ENCODE peak calls at places on chromosomes 13 and 19, in eight cellular contexts. C is AG04449; M is lower leg skin; J is BE2C; X is tibial artery; K is body of pancreas; I is brain microvascular endothelial cell; Q is activated CD8-positive, alpha-beta T cell treated with anti-CD3 and anti-CD28 coated beads for 36 hours. P is an unnamed sample.

GRCh38 chr19:45615795-45616708 is 14.0 kb upstream of the GPR4 start:
- DNase-seq in C (no peak), M (peak; percentile 44), J (peak; percentile 99), X (peak; percentile 59), K (peak; percentile 97), I (peak; percentile 59), Q (peak; percentile 93), P (peak; percentile 90)

GRCh38 chr19:16957151-16957662 is 68.4 kb downstream of the F2RL3 start:
- DNase-seq in C (no peak), M (no peak), J (no peak), X (peak; percentile 45), K (no peak), I (no peak), Q (no peak), P (peak; percentile 62)

GRCh38 chr19:14367016-14367415 is 14.2 kb upstream of the ADGRE5 start:
- DNase-seq in C (no peak), M (no peak), J (no peak), X (no peak), K (no peak), I (no peak), Q (peak; percentile 15), P (no peak)

GRCh38 chr13:91922969-91923592 is 524.7 kb downstream of the GPC5 start:
- DNase-seq in C (no peak), M (no peak), J (peak; percentile 10), X (no peak), K (no peak), I (no peak), Q (no peak), P (no peak)

GRCh38 chr13:35978607-35979316 is 152.4 kb downstream of the DCLK1 start:
- DNase-seq in C (no peak), M (peak; percentile 62), J (no peak), X (peak; percentile 49), K (peak; percentile 20), I (peak; percentile 81), Q (peak; percentile 31), P (no peak)

GRCh38 chr19:35266904-35267817 is 1.6 kb upstream of the USF2 start:
- DNase-seq in C (no peak), M (peak; percentile 57), J (peak; percentile 39), X (no peak), K (peak; percentile 53), I (no peak), Q (peak; percentile 54), P (no peak)

GRCh38 chr19:53158119-53158656 is 665 bp downstream of the ZNF347 start:
- DNase-seq in C (no peak), M (peak; percentile 19), J (peak; percentile 11), X (peak; percentile 27), K (peak; percentile 29), I (no peak), Q (peak; percentile 60), P (peak; percentile 70)

GRCh38 chr19:49415102-49415809 is 8.0 kb downstream of the PTH2 start:
- DNase-seq in C (no peak), M (no peak), J (peak; percentile 64), X (no peak), K (no peak), I (peak; percentile 21), Q (no peak), P (no peak)

GRCh38 chr13:38685974-38686571 is 804 bp upstream of the FREM2 start:
- DNase-seq in C (no peak), M (no peak), J (no peak), X (no peak), K (no peak), I (no peak), Q (no peak), P (no peak)
- TF ChIP-seq CTCF in C (no peak), M (no peak), J (peak; percentile 17), X (no peak), K (peak; percentile 35), I (peak; percentile 41), Q (no peak), P (peak; percentile 68)

DNA sequence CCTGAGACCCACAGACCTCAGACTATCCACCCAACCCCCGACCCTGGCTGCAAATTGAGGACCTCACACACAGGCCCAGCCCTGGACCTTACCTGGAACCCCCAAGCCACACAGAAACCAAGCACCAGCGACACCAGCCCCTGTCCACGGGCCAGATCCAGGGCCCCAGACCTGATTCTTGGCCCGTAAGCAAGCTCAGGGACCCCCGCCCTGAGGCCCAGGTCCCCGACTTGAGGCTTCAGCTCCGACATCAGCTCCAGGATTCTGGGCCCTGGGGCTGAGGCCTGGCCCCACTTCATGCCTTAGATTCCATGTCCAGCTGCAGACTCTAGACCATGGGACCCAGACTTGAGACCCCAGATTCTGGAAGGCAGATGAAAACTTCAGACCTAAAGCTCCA is 6.3 kb downstream of the TTYH1 start:
- DNase-seq in C (no peak), M (no peak), J (no peak), X (no peak), K (no peak), I (no peak), Q (no peak), P (no peak)
- TF ChIP-seq CTCF in C (no peak), M (no peak), J (no peak), X (no peak), K (no peak), I (no peak), Q (no peak), P (no peak)

DNA sequence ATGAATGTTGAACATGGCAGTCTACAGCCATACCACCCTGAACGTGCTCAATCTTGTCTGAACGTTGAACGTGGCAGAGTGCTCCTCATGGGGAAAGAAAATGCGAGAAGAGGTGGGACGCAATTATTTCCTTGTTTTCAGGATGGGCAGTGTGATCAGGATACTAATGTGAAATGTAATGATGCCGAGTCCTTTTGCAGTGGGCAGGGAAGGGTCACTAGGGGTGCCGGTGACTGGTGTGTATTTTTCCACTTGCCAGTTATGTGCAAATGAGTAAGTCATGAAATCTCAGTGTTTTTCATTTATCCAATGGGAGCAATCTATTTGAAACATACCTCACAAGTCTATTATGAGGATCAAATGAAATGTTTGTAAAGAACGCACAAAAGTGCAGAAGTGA is 84.8 kb downstream of the LNX2 start:
- DNase-seq in C (no peak), M (no peak), J (no peak), X (no peak), K (no peak), I (no peak), Q (no peak), P (no peak)
- TF ChIP-seq CTCF in C (no peak), M (no peak), J (no peak), X (no peak), K (no peak), I (no peak), Q (no peak), P (no peak)

GRCh38 chr13:99606322-99607089 is 105.2 kb downstream of the TM9SF2 start:
- DNase-seq in C (no peak), M (peak; percentile 82), J (peak; percentile 90), X (peak; percentile 85), K (peak; percentile 91), I (peak; percentile 60), Q (peak; percentile 89), P (peak; percentile 91)
- TF ChIP-seq CTCF in C (no peak), M (no peak), J (no peak), X (no peak), K (no peak), I (no peak), Q (no peak), P (no peak)

GRCh38 chr19:19033176-19033425 is 216 bp downstream of the SUGP2 start:
- DNase-seq in C (no peak), M (no peak), J (no peak), X (no peak), K (no peak), I (no peak), Q (no peak), P (no peak)

GRCh38 chr19:19034204-19034624 is 811 bp downstream of the ARMC6 start:
- DNase-seq in C (no peak), M (peak; percentile 61), J (peak; percentile 78), X (peak; percentile 38), K (no peak), I (peak; percentile 62), Q (peak; percentile 86), P (no peak)

GRCh38 chr19:19032420-19033175 is 719 bp downstream of the SUGP2 start:
- DNase-seq in C (peak; percentile 72), M (peak; percentile 87), J (peak; percentile 98), X (peak; percentile 93), K (peak; percentile 59), I (peak; percentile 98), Q (peak; percentile 97), P (no peak)

GRCh38 chr19:19028526-19028925 is 4.8 kb downstream of the SUGP2 start:
- DNase-seq in C (no peak), M (no peak), J (no peak), X (no peak), K (no peak), I (no peak), Q (no peak), P (no peak)

DNA sequence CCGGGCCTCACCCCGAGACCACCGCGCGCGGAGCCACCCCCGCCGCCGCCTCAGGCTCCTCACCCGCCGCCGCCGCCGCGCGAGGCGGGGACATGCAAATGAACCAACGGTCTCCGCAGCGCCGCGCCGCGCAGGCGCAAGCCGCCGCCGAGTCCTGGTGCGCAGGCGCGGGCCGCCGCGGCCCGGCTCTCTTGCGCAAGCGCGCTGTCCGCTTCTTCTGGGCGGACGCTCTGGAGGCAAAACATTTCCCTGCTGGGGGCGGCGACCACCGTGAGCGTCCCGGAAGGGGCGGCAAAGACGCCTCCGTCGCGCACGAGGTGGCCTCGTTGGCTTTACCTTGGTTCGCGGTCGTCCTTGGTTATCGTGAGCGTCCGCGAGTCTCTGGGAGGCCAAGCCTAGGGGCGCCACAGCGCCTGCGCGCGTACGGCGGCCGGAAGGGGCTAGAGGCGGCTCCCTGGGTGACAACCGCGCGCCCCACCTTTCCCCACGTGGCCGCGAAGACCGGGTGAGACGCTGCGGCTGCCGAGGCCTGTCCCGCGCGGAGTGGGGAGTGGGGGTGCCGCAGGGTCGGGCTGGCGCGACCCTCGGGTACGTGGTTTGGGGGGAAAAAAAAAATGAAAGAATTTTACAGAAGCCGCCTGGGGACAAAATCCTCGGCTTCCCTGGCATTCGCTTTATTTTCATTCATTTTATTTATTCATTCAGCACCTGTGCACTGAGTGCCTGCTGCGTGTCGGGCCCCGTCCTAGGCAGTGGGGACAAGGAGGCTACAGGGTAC is at the start of the genes ARMC6 and SUGP2:
- DNase-seq in C (peak; percentile 9), M (peak; percentile 68), J (peak; percentile 94), X (peak; percentile 79), K (peak; percentile 87), I (peak; percentile 74), Q (peak; percentile 91), P (peak; percentile 92)
- TF ChIP-seq CTCF in C (no peak), M (no peak), J (no peak), X (peak; percentile 10), K (no peak), I (peak; percentile 3), Q (no peak), P (peak; percentile 28)